ENCODE peak calls at places on chromosomes 7 and 10, in six cellular contexts. One of them, this sample, is unnamed.

GRCh38 chr7:141055146-141055545 is 18.7 kb upstream of the TMEM178B start:
- DNase-seq in heart left ventricle: no peak
- DNase-seq in naive thymus-derived CD4-positive, alpha-beta T cell: no peak
- DNase-seq in ovary: no peak
- DNase-seq in body of pancreas: no peak
- DNase-seq in amygdala: no peak
- DNase-seq in this sample: no peak

GRCh38 chr10:125450218-125450617 is 232.7 kb downstream of the TEX36 start:
- DNase-seq in heart left ventricle: no peak
- DNase-seq in naive thymus-derived CD4-positive, alpha-beta T cell: no peak
- DNase-seq in ovary: no peak
- DNase-seq in body of pancreas: no peak
- DNase-seq in amygdala: no peak
- DNase-seq in this sample: no peak

GRCh38 chr10:42961156-42961589 is 115.7 kb upstream of the RET start:
- DNase-seq in heart left ventricle: no peak
- DNase-seq in naive thymus-derived CD4-positive, alpha-beta T cell: no peak
- DNase-seq in ovary: no peak
- DNase-seq in body of pancreas: peak; percentile 4
- DNase-seq in amygdala: no peak
- DNase-seq in this sample: no peak

GRCh38 chr7:30252885-30253795 is 31.3 kb upstream of the ZNRF2 start:
- DNase-seq in heart left ventricle: peak; percentile 74
- DNase-seq in naive thymus-derived CD4-positive, alpha-beta T cell: no peak
- DNase-seq in ovary: no peak
- DNase-seq in body of pancreas: peak; percentile 66
- DNase-seq in amygdala: no peak
- DNase-seq in this sample: peak; percentile 23

GRCh38 chr10:18238875-18239485 is 98.8 kb downstream of the CACNB2 start:
- DNase-seq in heart left ventricle: no peak
- DNase-seq in naive thymus-derived CD4-positive, alpha-beta T cell: no peak
- DNase-seq in ovary: no peak
- DNase-seq in body of pancreas: no peak
- DNase-seq in amygdala: no peak
- DNase-seq in this sample: peak; percentile 65

GRCh38 chr10:35340975-35341374 is 4.7 kb downstream of the CCNY start:
- DNase-seq in heart left ventricle: no peak
- DNase-seq in naive thymus-derived CD4-positive, alpha-beta T cell: no peak
- DNase-seq in ovary: no peak
- DNase-seq in body of pancreas: no peak
- DNase-seq in amygdala: no peak
- DNase-seq in this sample: no peak

GRCh38 chr7:132564849-132565248 is 11.4 kb downstream of the PLXNA4 start:
- DNase-seq in heart left ventricle: no peak
- DNase-seq in naive thymus-derived CD4-positive, alpha-beta T cell: no peak
- DNase-seq in ovary: no peak
- DNase-seq in body of pancreas: no peak
- DNase-seq in amygdala: no peak
- DNase-seq in this sample: no peak

GRCh38 chr7:86914468-86915054 is 144.9 kb downstream of the ELAPOR2 start:
- DNase-seq in heart left ventricle: no peak
- DNase-seq in naive thymus-derived CD4-positive, alpha-beta T cell: no peak
- DNase-seq in ovary: no peak
- DNase-seq in body of pancreas: no peak
- DNase-seq in amygdala: no peak
- DNase-seq in this sample: peak; percentile 16

GRCh38 chr10:133143200-133143533 is 16.9 kb upstream of the KNDC1 start:
- DNase-seq in heart left ventricle: peak; percentile 11
- DNase-seq in naive thymus-derived CD4-positive, alpha-beta T cell: no peak
- DNase-seq in ovary: no peak
- DNase-seq in body of pancreas: no peak
- DNase-seq in amygdala: no peak
- DNase-seq in this sample: no peak

GRCh38 chr7:116315803-116316202 is 105.5 kb downstream of the TES start:
- DNase-seq in heart left ventricle: no peak
- DNase-seq in naive thymus-derived CD4-positive, alpha-beta T cell: no peak
- DNase-seq in ovary: no peak
- DNase-seq in body of pancreas: no peak
- DNase-seq in amygdala: no peak
- DNase-seq in this sample: no peak

GRCh38 chr10:71525721-71526120 is 129.0 kb downstream of the CDH23 start:
- DNase-seq in heart left ventricle: no peak
- DNase-seq in naive thymus-derived CD4-positive, alpha-beta T cell: no peak
- DNase-seq in ovary: no peak
- DNase-seq in body of pancreas: no peak
- DNase-seq in amygdala: no peak
- DNase-seq in this sample: no peak

GRCh38 chr7:42491106-42491505 is 254.1 kb upstream of the GLI3 start:
- DNase-seq in heart left ventricle: no peak
- DNase-seq in naive thymus-derived CD4-positive, alpha-beta T cell: no peak
- DNase-seq in ovary: no peak
- DNase-seq in body of pancreas: no peak
- DNase-seq in amygdala: no peak
- DNase-seq in this sample: no peak

GRCh38 chr10:130257897-130258296 is 121.7 kb downstream of the GLRX3 start:
- DNase-seq in heart left ventricle: no peak
- DNase-seq in naive thymus-derived CD4-positive, alpha-beta T cell: no peak
- DNase-seq in ovary: no peak
- DNase-seq in body of pancreas: no peak
- DNase-seq in amygdala: no peak
- DNase-seq in this sample: no peak

GRCh38 chr10:117137031-117137910 is 799 bp downstream of the VAX1 start:
- DNase-seq in heart left ventricle: no peak
- DNase-seq in naive thymus-derived CD4-positive, alpha-beta T cell: no peak
- DNase-seq in ovary: no peak
- DNase-seq in body of pancreas: no peak
- DNase-seq in amygdala: no peak
- DNase-seq in this sample: peak; percentile 28

GRCh38 chr10:89369142-89370105 is 8.4 kb upstream of the IFIT1B start:
- DNase-seq in heart left ventricle: no peak
- DNase-seq in naive thymus-derived CD4-positive, alpha-beta T cell: peak; percentile 14
- DNase-seq in ovary: no peak
- DNase-seq in body of pancreas: no peak
- DNase-seq in amygdala: no peak
- DNase-seq in this sample: peak; percentile 54

GRCh38 chr7:525740-526139 is 6.1 kb upstream of the PDGFA start:
- DNase-seq in heart left ventricle: no peak
- DNase-seq in naive thymus-derived CD4-positive, alpha-beta T cell: no peak
- DNase-seq in ovary: no peak
- DNase-seq in body of pancreas: no peak
- DNase-seq in amygdala: no peak
- DNase-seq in this sample: no peak

GRCh38 chr10:119198438-119198837 is 8.9 kb upstream of the GRK5 start:
- DNase-seq in heart left ventricle: no peak
- DNase-seq in naive thymus-derived CD4-positive, alpha-beta T cell: peak; percentile 20
- DNase-seq in ovary: no peak
- DNase-seq in body of pancreas: no peak
- DNase-seq in amygdala: no peak
- DNase-seq in this sample: no peak

GRCh38 chr7:16178069-16178468 is 243.3 kb downstream of the CRPPA start:
- DNase-seq in heart left ventricle: no peak
- DNase-seq in naive thymus-derived CD4-positive, alpha-beta T cell: no peak
- DNase-seq in ovary: no peak
- DNase-seq in body of pancreas: no peak
- DNase-seq in amygdala: no peak
- DNase-seq in this sample: no peak

GRCh38 chr7:48094861-48095293 is 5.8 kb downstream of the UPP1 start:
- DNase-seq in heart left ventricle: no peak
- DNase-seq in naive thymus-derived CD4-positive, alpha-beta T cell: no peak
- DNase-seq in ovary: no peak
- DNase-seq in body of pancreas: no peak
- DNase-seq in amygdala: no peak
- DNase-seq in this sample: peak; percentile 91

GRCh38 chr7:2663121-2663886 is 24.7 kb upstream of the AMZ1 start:
- DNase-seq in heart left ventricle: no peak
- DNase-seq in naive thymus-derived CD4-positive, alpha-beta T cell: no peak
- DNase-seq in ovary: peak; percentile 87
- DNase-seq in body of pancreas: no peak
- DNase-seq in amygdala: no peak
- DNase-seq in this sample: peak; percentile 39

GRCh38 chr10:12348870-12349627 is at the start of gene CAMK1D:
- DNase-seq in heart left ventricle: peak; percentile 83
- DNase-seq in naive thymus-derived CD4-positive, alpha-beta T cell: peak; percentile 88
- DNase-seq in ovary: peak; percentile 73
- DNase-seq in body of pancreas: peak; percentile 87
- DNase-seq in amygdala: peak; percentile 25
- DNase-seq in this sample: peak; percentile 59

GRCh38 chr10:26361351-26361750 is 76.8 kb upstream of the APBB1IP start:
- DNase-seq in heart left ventricle: no peak
- DNase-seq in naive thymus-derived CD4-positive, alpha-beta T cell: no peak
- DNase-seq in ovary: no peak
- DNase-seq in body of pancreas: no peak
- DNase-seq in amygdala: no peak
- DNase-seq in this sample: no peak

This sample was measured in iris pigment epithelial cell.